ENCODE peak calls at places on chromosomes 6 and 20, in five cellular contexts. One of them, this sample, is unnamed.

GRCh38 chr6:13920584-13920983 is 4.2 kb upstream of the RNF182 start:
- DNase-seq in WTC11: no peak
- DNase-seq in EL: no peak
- DNase-seq in A172: no peak
- DNase-seq in colonic mucosa: no peak
- DNase-seq in this sample: no peak

GRCh38 chr6:113686049-113686448 is 171.1 kb upstream of the MARCKS start:
- DNase-seq in WTC11: no peak
- DNase-seq in A172: no peak
- DNase-seq in colonic mucosa: no peak
- DNase-seq in EL: no peak
- DNase-seq in this sample: no peak

GRCh38 chr20:24419786-24420185 is 49.6 kb upstream of the SYNDIG1 start:
- DNase-seq in WTC11: no peak
- DNase-seq in A172: no peak
- DNase-seq in colonic mucosa: no peak
- DNase-seq in EL: no peak
- DNase-seq in this sample: no peak

GRCh38 chr6:23003671-23004598 is 434.6 kb downstream of the HDGFL1 start:
- DNase-seq in colonic mucosa: no peak
- DNase-seq in A172: no peak
- DNase-seq in WTC11: no peak
- DNase-seq in EL: peak; percentile 75
- DNase-seq in this sample: no peak

GRCh38 chr6:33205172-33206026 is 944 bp downstream of the HSD17B8 start:
- DNase-seq in colonic mucosa: no peak
- DNase-seq in EL: peak; percentile 76
- DNase-seq in WTC11: no peak
- DNase-seq in A172: peak; percentile 92
- DNase-seq in this sample: peak; percentile 76

GRCh38 chr6:9516207-9516606 is 898.7 kb downstream of the TFAP2A start:
- DNase-seq in colonic mucosa: no peak
- DNase-seq in WTC11: no peak
- DNase-seq in EL: peak; percentile 95
- DNase-seq in A172: peak; percentile 90
- DNase-seq in this sample: peak; percentile 84

GRCh38 chr20:6765469-6766058 is 1.9 kb upstream of the BMP2 start:
- DNase-seq in colonic mucosa: no peak
- DNase-seq in WTC11: no peak
- DNase-seq in A172: peak; percentile 42
- DNase-seq in EL: peak; percentile 58
- DNase-seq in this sample: peak; percentile 72

GRCh38 chr6:45965787-45966186 is 49.9 kb downstream of the CLIC5 start:
- DNase-seq in EL: peak; percentile 77
- DNase-seq in A172: peak; percentile 67
- DNase-seq in WTC11: no peak
- DNase-seq in colonic mucosa: no peak
- DNase-seq in this sample: peak; percentile 85

GRCh38 chr20:25553819-25554296 is 31.5 kb downstream of the NINL start:
- DNase-seq in EL: peak; percentile 57
- DNase-seq in colonic mucosa: no peak
- DNase-seq in WTC11: no peak
- DNase-seq in A172: peak; percentile 25
- DNase-seq in this sample: no peak

GRCh38 chr6:170446841-170447560 is 106.1 kb downstream of the PSMB1 start:
- DNase-seq in A172: no peak
- DNase-seq in EL: no peak
- DNase-seq in colonic mucosa: no peak
- DNase-seq in WTC11: no peak
- DNase-seq in this sample: no peak

GRCh38 chr6:114364295-114364694 is 21.5 kb upstream of the HS3ST5 start:
- DNase-seq in colonic mucosa: no peak
- DNase-seq in A172: peak; percentile 33
- DNase-seq in WTC11: peak; percentile 21
- DNase-seq in EL: peak; percentile 32
- DNase-seq in this sample: peak; percentile 83

GRCh38 chr6:108872001-108872974 is 24.1 kb downstream of the ARMC2 start:
- DNase-seq in WTC11: no peak
- DNase-seq in A172: no peak
- DNase-seq in colonic mucosa: no peak
- DNase-seq in EL: no peak
- DNase-seq in this sample: no peak

GRCh38 chr6:16102208-16102607 is 26.7 kb upstream of the MYLIP start:
- DNase-seq in A172: no peak
- DNase-seq in colonic mucosa: no peak
- DNase-seq in EL: no peak
- DNase-seq in WTC11: no peak
- DNase-seq in this sample: no peak

GRCh38 chr6:142088858-142089216 is 43.9 kb upstream of the GJE1 start:
- DNase-seq in WTC11: peak; percentile 84
- DNase-seq in EL: peak; percentile 50
- DNase-seq in A172: peak; percentile 2
- DNase-seq in colonic mucosa: no peak
- DNase-seq in this sample: peak; percentile 17

GRCh38 chr20:47921306-47922279 is 136.3 kb upstream of the SULF2 start:
- DNase-seq in EL: no peak
- DNase-seq in WTC11: no peak
- DNase-seq in A172: no peak
- DNase-seq in colonic mucosa: no peak
- DNase-seq in this sample: peak; percentile 59

GRCh38 chr6:162379762-162380409 is 347.7 kb downstream of the PRKN start:
- DNase-seq in A172: no peak
- DNase-seq in colonic mucosa: no peak
- DNase-seq in EL: no peak
- DNase-seq in WTC11: no peak
- DNase-seq in this sample: no peak

GRCh38 chr20:50701055-50701963 is 10.0 kb upstream of the RIPOR3 start:
- DNase-seq in A172: no peak
- DNase-seq in WTC11: no peak
- DNase-seq in EL: no peak
- DNase-seq in colonic mucosa: no peak
- DNase-seq in this sample: no peak

GRCh38 chr20:16143596-16143995 is 429.7 kb downstream of the KIF16B start:
- DNase-seq in colonic mucosa: no peak
- DNase-seq in WTC11: no peak
- DNase-seq in A172: no peak
- DNase-seq in EL: no peak
- DNase-seq in this sample: no peak

GRCh38 chr6:37483917-37484785 is 15.5 kb downstream of the CCDC167 start:
- DNase-seq in EL: peak; percentile 43
- DNase-seq in A172: peak; percentile 22
- DNase-seq in WTC11: peak; percentile 82
- DNase-seq in colonic mucosa: peak; percentile 51
- DNase-seq in this sample: peak; percentile 56

GRCh38 chr6:132115714-132116366 is 164.7 kb upstream of the CCN2 start:
- DNase-seq in colonic mucosa: no peak
- DNase-seq in A172: no peak
- DNase-seq in WTC11: no peak
- DNase-seq in EL: peak; percentile 34
- DNase-seq in this sample: peak; percentile 36

GRCh38 chr20:32792316-32792715 is 27.4 kb upstream of the MAPRE1 start:
- DNase-seq in A172: peak; percentile 23
- DNase-seq in WTC11: no peak
- DNase-seq in EL: peak; percentile 25
- DNase-seq in colonic mucosa: no peak
- DNase-seq in this sample: no peak

GRCh38 chr20:62647521-62648317 is 5.4 kb downstream of the SLCO4A1 start:
- DNase-seq in WTC11: no peak
- DNase-seq in EL: no peak
- DNase-seq in A172: no peak
- DNase-seq in colonic mucosa: peak; percentile 55
- DNase-seq in this sample: no peak

GRCh38 chr20:6058684-6059295 is 4.9 kb upstream of the LRRN4 start:
- DNase-seq in A172: no peak
- DNase-seq in EL: no peak
- DNase-seq in colonic mucosa: no peak
- DNase-seq in WTC11: no peak
- DNase-seq in this sample: peak; percentile 28

GRCh38 chr6:122996797-122997520 is 924 bp downstream of the CLVS2 start:
- DNase-seq in EL: no peak
- DNase-seq in colonic mucosa: no peak
- DNase-seq in WTC11: no peak
- DNase-seq in A172: no peak
- DNase-seq in this sample: no peak

GRCh38 chr20:23510000-23510590 is 19.2 kb downstream of the CST8 start:
- DNase-seq in colonic mucosa: no peak
- DNase-seq in EL: no peak
- DNase-seq in A172: no peak
- DNase-seq in WTC11: no peak
- DNase-seq in this sample: no peak

GRCh38 chr20:20505554-20505953 is 137.7 kb downstream of the INSM1 start:
- DNase-seq in WTC11: no peak
- DNase-seq in colonic mucosa: no peak
- DNase-seq in A172: no peak
- DNase-seq in EL: no peak
- DNase-seq in this sample: no peak

GRCh38 chr6:150934380-150934779 is 68.9 kb downstream of the MTHFD1L start:
- DNase-seq in colonic mucosa: no peak
- DNase-seq in WTC11: no peak
- DNase-seq in A172: peak; percentile 80
- DNase-seq in EL: peak; percentile 93
- DNase-seq in this sample: peak; percentile 77

GRCh38 chr20:63006611-63007471 is at the start of gene BHLHE23:
- DNase-seq in colonic mucosa: no peak
- DNase-seq in A172: no peak
- DNase-seq in WTC11: peak; percentile 68
- DNase-seq in EL: no peak
- DNase-seq in this sample: no peak